ENCODE peak calls at places on chromosome 18, in six cellular contexts. T is heart right ventricle, W is GM23248, Y is Peyer's patch, D is H9, I is A549. S is an unnamed sample.
A peak's percentile ranks its signal among the peaks of the same experiment; 100 is the strongest.

GRCh38 chr18:5527603-5528002 is 16.2 kb downstream of the EPB41L3 start:
- DNase-seq in T (peak; percentile 26), W (peak; percentile 91), Y (no peak), D (no peak), I (no peak), S (peak; percentile 61)

GRCh38 chr18:38458673-38459072 is 893.1 kb upstream of the CELF4 start:
- DNase-seq in T (no peak), W (no peak), Y (no peak), D (no peak), I (no peak), S (no peak)

GRCh38 chr18:72235422-72235821 is 308.7 kb downstream of the CBLN2 start:
- DNase-seq in T (no peak), W (no peak), Y (no peak), D (peak; percentile 33), I (peak; percentile 1), S (no peak)

GRCh38 chr18:75500510-75500909 is 73.0 kb upstream of the SMIM21 start:
- DNase-seq in T (no peak), W (no peak), Y (no peak), D (no peak), I (no peak), S (no peak)

GRCh38 chr18:65821890-65822289 is 71.1 kb downstream of the CDH7 start:
- DNase-seq in T (no peak), W (no peak), Y (no peak), D (no peak), I (no peak), S (no peak)

GRCh38 chr18:48533340-48534093 is 5.3 kb upstream of the CTIF start:
- DNase-seq in T (no peak), W (no peak), Y (no peak), D (no peak), I (no peak), S (no peak)

GRCh38 chr18:45621068-45621511 is 5.8 kb downstream of the SLC14A2 start:
- DNase-seq in T (peak; percentile 34), W (peak; percentile 68), Y (no peak), D (peak; percentile 52), I (peak; percentile 34), S (peak; percentile 44)

GRCh38 chr18:79064228-79064627 is 5.0 kb upstream of the ATP9B start:
- DNase-seq in T (no peak), W (no peak), Y (no peak), D (no peak), I (no peak), S (no peak)

GRCh38 chr18:58570360-58571064 is 58.4 kb downstream of the ALPK2 start:
- DNase-seq in T (no peak), W (no peak), Y (no peak), D (no peak), I (no peak), S (no peak)

GRCh38 chr18:48022531-48023330 is 92.3 kb upstream of the SMAD2 start:
- DNase-seq in T (peak; percentile 41), W (peak; percentile 76), Y (no peak), D (no peak), I (peak; percentile 68), S (peak; percentile 48)

GRCh38 chr18:69267895-69268294 is 132.8 kb upstream of the DOK6 start:
- DNase-seq in T (no peak), W (no peak), Y (no peak), D (no peak), I (no peak), S (no peak)

GRCh38 chr18:12278153-12278764 is 24.1 kb downstream of the CIDEA start:
- DNase-seq in T (no peak), W (peak; percentile 41), Y (no peak), D (peak; percentile 65), I (no peak), S (no peak)

GRCh38 chr18:51122266-51123045 is 75.0 kb downstream of the MEX3C start:
- DNase-seq in T (no peak), W (no peak), Y (no peak), D (no peak), I (no peak), S (no peak)

GRCh38 chr18:36471393-36471792 is 173.9 kb downstream of the FHOD3 start:
- DNase-seq in T (no peak), W (no peak), Y (no peak), D (no peak), I (no peak), S (no peak)

GRCh38 chr18:70288171-70288850 is 534 bp upstream of the SOCS6 start:
- DNase-seq in T (peak; percentile 54), W (peak; percentile 74), Y (peak; percentile 71), D (peak; percentile 45), I (no peak), S (peak; percentile 46)

GRCh38 chr18:32760391-32760790 is 12.4 kb downstream of the KLHL14 start:
- DNase-seq in T (no peak), W (no peak), Y (no peak), D (peak; percentile 73), I (no peak), S (no peak)

GRCh38 chr18:32019251-32019943 is 772 bp downstream of the RNF125 start:
- DNase-seq in T (peak; percentile 11), W (peak; percentile 42), Y (peak; percentile 72), D (peak; percentile 49), I (peak; percentile 16), S (peak; percentile 78)

DNA sequence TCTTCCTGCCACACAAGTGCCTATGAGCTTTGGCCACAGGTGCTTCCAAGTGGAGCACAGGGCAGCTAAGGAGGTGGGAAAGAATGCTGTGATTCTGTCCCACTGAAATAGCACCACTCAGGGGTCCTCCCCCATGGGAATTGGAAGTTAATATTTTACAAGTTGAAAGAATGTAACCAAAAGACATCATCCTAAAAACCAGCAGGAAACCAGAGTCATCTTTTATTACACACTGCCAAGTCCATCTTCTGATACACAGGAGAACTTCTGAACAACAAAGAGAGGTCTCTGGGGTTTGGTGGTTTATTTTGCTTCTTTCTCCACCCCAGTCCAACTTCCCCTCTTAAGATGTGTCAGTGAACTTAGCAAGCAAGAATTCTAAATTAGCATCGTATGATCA is 47.7 kb downstream of the COLEC12 start:
- DNase-seq in T (no peak), W (no peak), Y (no peak), D (no peak), I (no peak), S (no peak)
- H3K4me1 ChIP-seq in T (peaks cover 46% of the 10 kb centered on the region), W (peaks cover 19% of the 10 kb centered on the region), Y (no peaks in the 10 kb centered on the region), D (no peaks in the 10 kb centered on the region), I (no peaks in the 10 kb centered on the region), S (no peaks in the 10 kb centered on the region)

DNA sequence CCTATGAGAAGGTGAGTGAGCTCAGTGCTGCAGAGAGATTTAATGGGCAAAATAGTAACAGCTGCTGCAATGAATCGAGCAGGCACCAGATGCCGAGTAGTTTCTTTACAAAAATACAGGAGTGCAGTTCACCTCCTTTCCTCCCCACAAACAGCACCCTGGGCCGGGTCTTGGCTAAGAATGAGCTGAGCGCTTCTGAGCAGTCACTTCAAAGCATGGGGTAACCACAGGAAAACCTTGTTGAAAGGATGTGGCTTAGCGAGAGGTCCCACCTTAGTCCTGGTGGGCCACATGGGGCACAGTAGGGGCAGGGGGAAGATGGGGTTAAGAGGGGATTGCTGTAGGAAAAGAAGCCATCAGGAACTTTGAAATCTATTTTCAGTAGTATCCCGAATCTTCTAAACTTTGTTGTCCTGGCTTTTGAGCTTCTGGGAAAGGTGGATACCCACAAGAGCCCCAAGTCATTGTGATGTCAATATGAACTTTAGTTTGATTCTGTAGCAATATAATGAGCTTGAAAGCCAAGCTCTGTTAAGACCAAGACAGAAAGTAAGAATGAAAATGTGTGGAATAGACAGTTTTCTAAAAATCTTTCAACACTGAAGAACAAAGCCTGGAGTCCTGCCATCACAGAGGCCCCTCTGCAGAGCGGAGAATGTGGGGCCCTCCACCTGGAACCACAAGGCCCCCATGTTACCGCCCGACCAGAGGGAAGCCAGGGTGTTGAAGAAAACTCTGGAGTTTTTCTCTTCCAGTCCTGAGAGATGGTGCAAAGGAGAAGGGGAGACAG is 101.0 kb upstream of the ZNF236 start:
- DNase-seq in T (no peak), W (no peak), Y (no peak), D (no peak), I (no peak), S (no peak)
- H3K4me1 ChIP-seq in T (no peaks in the 10 kb centered on the region), W (no peaks in the 10 kb centered on the region), Y (no peaks in the 10 kb centered on the region), D (no peaks in the 10 kb centered on the region), I (no peaks in the 10 kb centered on the region), S (no peaks in the 10 kb centered on the region)

GRCh38 chr18:34660572-34660971 is 49.5 kb upstream of the DTNA start:
- DNase-seq in T (no peak), W (no peak), Y (no peak), D (no peak), I (no peak), S (no peak)
- H3K4me1 ChIP-seq in T (peaks cover 28% of the 10 kb centered on the region), W (peaks cover 30% of the 10 kb centered on the region), Y (no peaks in the 10 kb centered on the region), D (peaks cover 18% of the 10 kb centered on the region), I (peaks cover 4% of the 10 kb centered on the region), S (no peaks in the 10 kb centered on the region)

GRCh38 chr18:23134780-23135678 is at the start of gene CABLES1:
- DNase-seq in T (peak; percentile 33), W (peak; percentile 76), Y (peak; percentile 81), D (peak; percentile 55), I (peak; percentile 54), S (peak; percentile 67)
- H3K4me1 ChIP-seq in T (peaks cover 46% of the 10 kb centered on the region), W (peaks cover 12% of the 10 kb centered on the region), Y (no peaks in the 10 kb centered on the region), D (no peaks in the 10 kb centered on the region), I (peaks cover 22% of the 10 kb centered on the region), S (no peaks in the 10 kb centered on the region)

GRCh38 chr18:7924616-7925015 is 357.5 kb downstream of the PTPRM start:
- DNase-seq in T (no peak), W (no peak), Y (no peak), D (no peak), I (no peak), S (no peak)
- H3K4me1 ChIP-seq in T (peaks cover 30% of the 10 kb centered on the region), W (peaks cover 32% of the 10 kb centered on the region), Y (no peaks in the 10 kb centered on the region), D (peaks cover 3% of the 10 kb centered on the region), I (peaks cover 90% of the 10 kb centered on the region), S (peaks cover 10% of the 10 kb centered on the region)

GRCh38 chr18:59690216-59691045 is 6.8 kb downstream of the CCBE1 start:
- DNase-seq in T (no peak), W (no peak), Y (no peak), D (peak; percentile 61), I (no peak), S (no peak)
- H3K4me1 ChIP-seq in T (no peaks in the 10 kb centered on the region), W (peaks cover 17% of the 10 kb centered on the region), Y (no peaks in the 10 kb centered on the region), D (peaks cover 25% of the 10 kb centered on the region), I (no peaks in the 10 kb centered on the region), S (no peaks in the 10 kb centered on the region)

GRCh38 chr18:13434854-13435253 is 216.3 kb downstream of the LDLRAD4 start:
- DNase-seq in T (no peak), W (no peak), Y (no peak), D (no peak), I (no peak), S (no peak)
- H3K4me1 ChIP-seq in T (peaks cover 38% of the 10 kb centered on the region), W (peaks cover 15% of the 10 kb centered on the region), Y (no peaks in the 10 kb centered on the region), D (peaks cover 2% of the 10 kb centered on the region), I (peaks cover 20% of the 10 kb centered on the region), S (peaks cover 4% of the 10 kb centered on the region)

GRCh38 chr18:63178526-63178880 is 141.1 kb downstream of the BCL2 start:
- DNase-seq in T (peak; percentile 48), W (peak; percentile 13), Y (no peak), D (no peak), I (no peak), S (peak; percentile 93)

GRCh38 chr18:63175264-63175663 is 144.3 kb downstream of the BCL2 start:
- DNase-seq in T (no peak), W (no peak), Y (no peak), D (no peak), I (no peak), S (no peak)

GRCh38 chr18:63177822-63178525 is 141.6 kb downstream of the BCL2 start:
- DNase-seq in T (no peak), W (peak; percentile 50), Y (peak; percentile 66), D (no peak), I (no peak), S (peak; percentile 54)

GRCh38 chr18:63179422-63179821 is 140.1 kb downstream of the BCL2 start:
- DNase-seq in T (no peak), W (no peak), Y (no peak), D (no peak), I (no peak), S (no peak)

GRCh38 chr18:63177259-63177658 is 142.3 kb downstream of the BCL2 start:
- DNase-seq in T (no peak), W (no peak), Y (no peak), D (no peak), I (no peak), S (no peak)
- H3K4me1 ChIP-seq in T (peaks cover 23% of the 10 kb centered on the region), W (peaks cover 7% of the 10 kb centered on the region), Y (peaks cover 7% of the 10 kb centered on the region), D (peaks cover 3% of the 10 kb centered on the region), I (no peaks in the 10 kb centered on the region), S (peaks cover 13% of the 10 kb centered on the region)